ENCODE peak calls at places on chromosomes 7 and 10, in six cellular contexts. V is psoas muscle; W is neuronal stem cell; K is tibial artery; H is testis; D is CD8-positive, alpha-beta T cell. Q is an unnamed sample.
A peak's percentile ranks its signal among the peaks of the same experiment; 100 is the strongest.

GRCh38 chr7:159023746-159024145 is 120.9 kb downstream of the VIPR2 start:
- DNase-seq in V (no peak), W (no peak), K (peak; percentile 46), H (peak; percentile 10), D (no peak), Q (no peak)

GRCh38 chr7:24778543-24779282 is 21.4 kb upstream of the GSDME start:
- DNase-seq in V (peak; percentile 83), W (no peak), K (peak; percentile 76), H (peak; percentile 24), D (no peak), Q (peak; percentile 71)

GRCh38 chr7:98287486-98287959 is 6.0 kb downstream of the BRI3 start:
- DNase-seq in V (no peak), W (no peak), K (no peak), H (no peak), D (no peak), Q (peak; percentile 88)

GRCh38 chr10:130435961-130436360 is 299.8 kb downstream of the GLRX3 start:
- DNase-seq in V (no peak), W (no peak), K (no peak), H (no peak), D (no peak), Q (no peak)

GRCh38 chr10:43793714-43794113 is 145.0 kb upstream of the ZNF32 start:
- DNase-seq in V (no peak), W (no peak), K (no peak), H (no peak), D (no peak), Q (no peak)

GRCh38 chr7:68964060-68964459 is 634.2 kb upstream of the AUTS2 start:
- DNase-seq in V (no peak), W (no peak), K (no peak), H (no peak), D (no peak), Q (no peak)

GRCh38 chr10:6128591-6129383 is 40.0 kb downstream of the RBM17 start:
- DNase-seq in V (no peak), W (no peak), K (peak; percentile 66), H (peak; percentile 72), D (no peak), Q (no peak)

GRCh38 chr7:107563072-107563760 is 504 bp downstream of the COG5 start:
- DNase-seq in V (no peak), W (no peak), K (no peak), H (no peak), D (no peak), Q (no peak)

GRCh38 chr7:151914051-151914450 is 37.1 kb upstream of the PRKAG2 start:
- DNase-seq in V (no peak), W (no peak), K (no peak), H (no peak), D (no peak), Q (no peak)

GRCh38 chr7:74043523-74043951 is 15.6 kb downstream of the ELN start:
- DNase-seq in V (no peak), W (no peak), K (no peak), H (no peak), D (no peak), Q (no peak)

GRCh38 chr10:42953684-42954674 is 122.9 kb upstream of the RET start:
- DNase-seq in V (peak; percentile 31), W (no peak), K (peak; percentile 32), H (no peak), D (no peak), Q (no peak)

GRCh38 chr7:43108255-43109011 is 4.0 kb upstream of the HECW1 start:
- DNase-seq in V (peak; percentile 62), W (peak; percentile 64), K (peak; percentile 72), H (peak; percentile 87), D (peak; percentile 30), Q (peak; percentile 83)

GRCh38 chr7:98745722-98746318 is 124.0 kb downstream of the TMEM130 start:
- DNase-seq in V (peak; percentile 69), W (peak; percentile 76), K (no peak), H (peak; percentile 91), D (peak; percentile 77), Q (peak; percentile 90)

DNA sequence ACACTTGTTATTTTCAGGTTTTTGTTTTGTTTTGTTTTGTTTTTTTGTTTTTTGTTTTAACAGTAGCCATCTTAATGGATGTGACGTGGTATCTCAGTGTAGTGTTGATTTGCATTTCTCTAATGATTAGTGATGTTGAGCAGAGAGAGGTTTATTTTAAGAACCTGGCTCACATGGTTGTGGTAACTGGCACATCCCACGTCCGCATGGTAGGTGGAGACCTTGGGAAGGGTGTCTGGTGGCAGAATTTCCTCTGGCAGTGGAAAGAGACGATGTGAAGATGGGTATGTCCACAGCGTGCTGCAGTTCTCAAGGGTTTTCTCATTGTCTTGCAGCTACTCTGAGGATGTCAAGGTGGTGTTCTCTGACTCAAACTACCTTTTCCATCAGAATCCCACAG is 252.2 kb downstream of the GALNT17 start:
- DNase-seq in V (no peak), W (no peak), K (no peak), H (no peak), D (no peak), Q (no peak)
- H3K9me3 ChIP-seq in V (no peaks in the 10 kb centered on the region), W (no peaks in the 10 kb centered on the region), K (peaks cover under 1% of the 10 kb centered on the region), H (no peaks in the 10 kb centered on the region), D (no peaks in the 10 kb centered on the region), Q (no peaks in the 10 kb centered on the region)

GRCh38 chr10:128610113-128610512 is 483.9 kb upstream of the MKI67 start:
- DNase-seq in V (no peak), W (no peak), K (no peak), H (no peak), D (no peak), Q (no peak)

GRCh38 chr10:128615154-128615553 is 488.9 kb upstream of the MKI67 start:
- DNase-seq in V (no peak), W (no peak), K (no peak), H (no peak), D (no peak), Q (no peak)

GRCh38 chr10:128612631-128613030 is 486.4 kb upstream of the MKI67 start:
- DNase-seq in V (no peak), W (no peak), K (no peak), H (no peak), D (no peak), Q (no peak)

GRCh38 chr10:128609460-128609859 is 483.2 kb upstream of the MKI67 start:
- DNase-seq in V (no peak), W (no peak), K (no peak), H (no peak), D (no peak), Q (no peak)

GRCh38 chr10:128614206-128614605 is 488.0 kb upstream of the MKI67 start:
- DNase-seq in V (no peak), W (no peak), K (no peak), H (no peak), D (no peak), Q (no peak)
- H3K9me3 ChIP-seq in V (no peaks in the 10 kb centered on the region), W (no peaks in the 10 kb centered on the region), K (no peaks in the 10 kb centered on the region), H (no peaks in the 10 kb centered on the region), D (no peaks in the 10 kb centered on the region), Q (no peaks in the 10 kb centered on the region)

GRCh38 chr10:9869185-9869584 is 1148.5 kb upstream of the CELF2 start:
- DNase-seq in V (no peak), W (no peak), K (no peak), H (no peak), D (no peak), Q (no peak)
- H3K9me3 ChIP-seq in V (no peaks in the 10 kb centered on the region), W (no peaks in the 10 kb centered on the region), K (no peaks in the 10 kb centered on the region), H (no peaks in the 10 kb centered on the region), D (no peaks in the 10 kb centered on the region), Q (no peaks in the 10 kb centered on the region)

GRCh38 chr7:47596502-47597202 is 14.7 kb upstream of the TNS3 start:
- DNase-seq in V (peak; percentile 79), W (no peak), K (peak; percentile 91), H (no peak), D (no peak), Q (no peak)
- H3K9me3 ChIP-seq in V (no peaks in the 10 kb centered on the region), W (peaks cover 9% of the 10 kb centered on the region), K (peaks cover 8% of the 10 kb centered on the region), H (no peaks in the 10 kb centered on the region), D (no peaks in the 10 kb centered on the region), Q (peaks cover 11% of the 10 kb centered on the region)

DNA sequence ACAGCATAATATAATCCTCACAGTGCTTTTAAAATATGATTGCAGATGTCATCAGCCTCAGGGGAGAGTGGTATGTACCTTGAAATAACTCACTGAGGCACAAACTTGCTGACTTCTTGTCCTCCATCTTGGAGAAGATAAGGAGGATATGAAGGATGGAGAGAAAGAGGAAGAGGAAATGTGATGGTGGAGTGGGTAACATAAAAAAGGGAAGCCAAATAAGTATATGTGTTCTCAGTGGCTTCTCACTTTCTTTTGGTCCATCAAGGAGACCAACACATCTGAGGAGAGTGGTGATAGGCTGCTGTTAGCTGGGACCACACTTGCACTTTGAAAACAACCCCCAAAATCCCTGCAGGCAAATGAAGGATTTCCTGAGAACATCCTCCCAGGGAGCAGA is 21.6 kb upstream of the ZNF37A start:
- DNase-seq in V (no peak), W (no peak), K (no peak), H (no peak), D (no peak), Q (no peak)
- H3K9me3 ChIP-seq in V (no peaks in the 10 kb centered on the region), W (peaks cover 13% of the 10 kb centered on the region), K (no peaks in the 10 kb centered on the region), H (no peaks in the 10 kb centered on the region), D (peaks cover under 1% of the 10 kb centered on the region), Q (no peaks in the 10 kb centered on the region)

GRCh38 chr7:6691103-6691502 is 15.6 kb downstream of the ZNF12 start:
- DNase-seq in V (no peak), W (no peak), K (no peak), H (no peak), D (no peak), Q (no peak)
- H3K9me3 ChIP-seq in V (peaks cover 99% of the 10 kb centered on the region), W (peaks cover 60% of the 10 kb centered on the region), K (peaks cover 96% of the 10 kb centered on the region), H (peaks cover 4% of the 10 kb centered on the region), D (peaks cover 68% of the 10 kb centered on the region), Q (peaks cover 95% of the 10 kb centered on the region)

DNA sequence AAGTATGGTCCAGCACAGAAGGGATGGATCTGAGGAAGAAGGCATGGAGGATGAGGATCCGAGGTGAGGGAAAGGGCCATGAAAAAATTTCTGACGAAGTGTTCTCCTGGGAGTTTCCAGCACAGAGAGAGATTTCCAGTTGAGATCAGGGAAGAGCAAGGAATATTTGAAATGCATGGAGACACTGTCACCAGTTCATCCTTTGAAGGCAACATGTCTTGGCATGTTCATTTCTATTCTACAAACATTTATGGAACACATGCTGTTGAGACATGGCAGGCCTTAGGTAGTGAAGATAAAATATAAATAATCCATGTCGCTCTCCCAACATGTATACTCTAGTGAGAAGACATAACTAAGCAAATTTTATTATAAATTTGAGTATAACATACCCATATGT is 234.0 kb upstream of the TCF7L2 start:
- DNase-seq in V (no peak), W (no peak), K (no peak), H (no peak), D (no peak), Q (no peak)
- H3K9me3 ChIP-seq in V (no peaks in the 10 kb centered on the region), W (no peaks in the 10 kb centered on the region), K (no peaks in the 10 kb centered on the region), H (no peaks in the 10 kb centered on the region), D (no peaks in the 10 kb centered on the region), Q (no peaks in the 10 kb centered on the region)

GRCh38 chr7:154696556-154696955 is 306.4 kb downstream of the PAXIP1 start:
- DNase-seq in V (no peak), W (no peak), K (no peak), H (no peak), D (no peak), Q (no peak)
- H3K9me3 ChIP-seq in V (no peaks in the 10 kb centered on the region), W (peaks cover 2% of the 10 kb centered on the region), K (no peaks in the 10 kb centered on the region), H (no peaks in the 10 kb centered on the region), D (no peaks in the 10 kb centered on the region), Q (no peaks in the 10 kb centered on the region)